ENCODE peak calls at places on chromosome 2, in four cellular contexts. V is PC-3, W is astrocyte of the spinal cord, X is prostate gland. R is an unnamed sample.
A peak's percentile ranks its signal among the peaks of the same experiment; 100 is the strongest.

GRCh38 chr2:190320696-190321095 is 1.1 kb upstream of the HIBCH start:
- DNase-seq in V (no peak), X (no peak), W (no peak), R (no peak)

GRCh38 chr2:67828066-67828465 is 234.7 kb downstream of the C1D start:
- DNase-seq in V (peak; percentile 10), W (no peak), X (no peak), R (no peak)

GRCh38 chr2:118940008-118940407 is 2.0 kb upstream of the MARCO start:
- DNase-seq in V (no peak), X (no peak), W (no peak), R (no peak)

GRCh38 chr2:28427741-28428412 is 35.2 kb downstream of the FOSL2 start:
- DNase-seq in V (no peak), W (no peak), X (no peak), R (no peak)

GRCh38 chr2:145088733-145089132 is 568.8 kb upstream of the ZEB2 start:
- DNase-seq in W (peak; percentile 26), V (no peak), X (no peak), R (no peak)

GRCh38 chr2:128440666-128441340 is 122.1 kb upstream of the HS6ST1 start:
- DNase-seq in V (no peak), W (no peak), X (no peak), R (no peak)

GRCh38 chr2:10759151-10759714 is 37.8 kb downstream of the ATP6V1C2 start:
- DNase-seq in W (no peak), V (no peak), X (no peak), R (no peak)

GRCh38 chr2:10120938-10121574 is 1.5 kb upstream of the RRM2 start:
- DNase-seq in W (peak; percentile 44), V (peak; percentile 56), X (no peak), R (no peak)

GRCh38 chr2:234249873-234250272 is 199.4 kb downstream of the SPP2 start:
- DNase-seq in V (peak; percentile 93), W (peak; percentile 78), X (peak; percentile 56), R (peak; percentile 54)

GRCh38 chr2:28602751-28603639 is 107.1 kb downstream of the PLB1 start:
- DNase-seq in V (peak; percentile 49), W (no peak), X (no peak), R (no peak)

GRCh38 chr2:5690718-5691658 is 1.2 kb upstream of the SOX11 start:
- DNase-seq in X (no peak), W (peak; percentile 78), V (no peak), R (peak; percentile 56)

GRCh38 chr2:42788-43187 is 3.5 kb downstream of the FAM110C start:
- DNase-seq in V (peak; percentile 17), X (no peak), W (no peak), R (no peak)

GRCh38 chr2:104788721-104789446 is 65.0 kb upstream of the POU3F3 start:
- DNase-seq in W (no peak), X (no peak), V (no peak), R (no peak)

GRCh38 chr2:61432990-61433389 is 37.9 kb downstream of the USP34 start:
- DNase-seq in W (no peak), V (no peak), X (no peak), R (no peak)

GRCh38 chr2:28397043-28397381 is 4.4 kb downstream of the FOSL2 start:
- DNase-seq in X (no peak), V (no peak), W (no peak), R (no peak)

GRCh38 chr2:227395556-227395955 is 7.8 kb upstream of the SCYGR1 start:
- DNase-seq in X (no peak), V (peak; percentile 66), W (no peak), R (no peak)

GRCh38 chr2:20670315-20671035 is 3.5 kb downstream of the GDF7 start:
- DNase-seq in W (no peak), X (no peak), V (no peak), R (no peak)

GRCh38 chr2:67879586-67880290 is 183.1 kb downstream of the C1D start:
- DNase-seq in X (no peak), W (peak; percentile 76), V (peak; percentile 57), R (peak; percentile 57)

GRCh38 chr2:27408601-27409320 is 630 bp downstream of the PPM1G start:
- DNase-seq in W (no peak), X (no peak), V (peak; percentile 14), R (no peak)

GRCh38 chr2:164145093-164145987 is 409.5 kb upstream of the FIGN start:
- DNase-seq in W (peak; percentile 57), X (no peak), V (no peak), R (peak; percentile 57)

GRCh38 chr2:12720181-12720580 is 3.4 kb downstream of the TRIB2 start:
- DNase-seq in V (no peak), X (no peak), W (peak; percentile 49), R (no peak)

GRCh38 chr2:24824966-24825882 is 32.0 kb downstream of the CENPO start:
- DNase-seq in V (peak; percentile 20), W (no peak), X (no peak), R (no peak)

GRCh38 chr2:217647226-217647625 is 355.6 kb downstream of the TNS1 start:
- DNase-seq in W (no peak), V (no peak), X (no peak), R (no peak)

GRCh38 chr2:68727698-68728375 is 6.8 kb upstream of the ARHGAP25 start:
- DNase-seq in W (peak; percentile 71), X (no peak), V (peak; percentile 59), R (peak; percentile 18)

GRCh38 chr2:107072150-107072940 is 186.4 kb upstream of the ST6GAL2 start:
- DNase-seq in X (peak; percentile 24), V (peak; percentile 56), W (no peak), R (peak; percentile 33)

GRCh38 chr2:233026211-233026813 is 6.2 kb upstream of the NEU2 start:
- DNase-seq in W (peak; percentile 59), X (no peak), V (peak; percentile 81), R (no peak)

GRCh38 chr2:29799628-29800027 is 121.8 kb downstream of the ALK start:
- DNase-seq in W (no peak), X (no peak), V (no peak), R (no peak)

GRCh38 chr2:144430722-144431163 is 89.2 kb downstream of the ZEB2 start:
- DNase-seq in X (no peak), V (no peak), W (peak; percentile 81), R (peak; percentile 64)

GRCh38 chr2:85584857-85585780 is 888 bp downstream of the VAMP5 start:
- DNase-seq in W (peak; percentile 27), V (peak; percentile 84), X (peak; percentile 56), R (no peak)

GRCh38 chr2:85583667-85584353 is 421 bp upstream of the VAMP5 start:
- DNase-seq in W (no peak), X (no peak), V (no peak), R (no peak)

GRCh38 chr2:85582467-85582866 is 1.8 kb upstream of the VAMP5 start:
- DNase-seq in W (no peak), X (no peak), V (no peak), R (no peak)

GRCh38 chr2:85585781-85586105 is 1.5 kb downstream of the VAMP5 start:
- DNase-seq in V (peak; percentile 51), X (no peak), W (peak; percentile 58), R (no peak)

GRCh38 chr2:85584354-85584856 is at the start of gene VAMP5:
- DNase-seq in X (no peak), V (no peak), W (no peak), R (no peak)
- H3K4me3 ChIP-seq in X (peak within 1 kb of the TSS; percentile 42), V (no peak within 1 kb of the TSS), W (peak within 1 kb of the TSS; percentile 51), R (peak within 1 kb of the TSS; percentile 58)

GRCh38 chr2:219277703-219278654 is 1.2 kb upstream of the DNAJB2 start:
- DNase-seq in W (peak; percentile 76), V (peak; percentile 85), X (peak; percentile 70), R (peak; percentile 77)

GRCh38 chr2:219279151-219279915 is at the start of gene DNAJB2:
- DNase-seq in X (peak; percentile 99), W (peak; percentile 99), V (peak; percentile 99), R (peak; percentile 99)

GRCh38 chr2:219279916-219280516 is 850 bp downstream of the DNAJB2 start:
- DNase-seq in X (no peak), W (no peak), V (no peak), R (no peak)

GRCh38 chr2:219280682-219281081 is 1.5 kb downstream of the DNAJB2 start:
- DNase-seq in W (no peak), V (no peak), X (no peak), R (no peak)

GRCh38 chr2:219278655-219279150 is 463 bp upstream of the DNAJB2 start:
- DNase-seq in X (no peak), V (no peak), W (no peak), R (no peak)
- TF ChIP-seq CTCF in X (peak; percentile 21), V (no peak), W (no peak), R (no peak)

DNA sequence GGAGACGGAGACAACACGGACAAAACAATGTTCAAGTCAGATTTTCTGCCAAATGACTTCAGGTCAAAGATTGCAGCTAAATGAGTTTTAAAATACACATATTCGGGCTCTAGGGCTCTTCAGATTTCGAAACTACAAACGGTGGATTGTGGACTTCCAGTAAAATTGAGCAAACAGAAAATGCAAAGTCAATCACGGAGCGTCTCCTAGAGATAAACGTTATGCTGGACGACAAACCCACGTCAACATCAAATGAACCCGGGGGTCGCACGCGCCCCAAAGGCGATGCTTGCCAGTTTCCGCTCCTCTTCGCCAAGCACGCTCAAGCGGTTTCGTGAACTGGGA is 486 bp downstream of the MRPS5 start:
- DNase-seq in W (peak; percentile 23), X (no peak), V (peak; percentile 28), R (peak; percentile 17)
- H3K4me3 ChIP-seq in W (peak overlapping the region; percentile 99), X (peak overlapping the region; percentile 92), V (peak overlapping the region; percentile 88), R (peak overlapping the region; percentile 99)

DNA sequence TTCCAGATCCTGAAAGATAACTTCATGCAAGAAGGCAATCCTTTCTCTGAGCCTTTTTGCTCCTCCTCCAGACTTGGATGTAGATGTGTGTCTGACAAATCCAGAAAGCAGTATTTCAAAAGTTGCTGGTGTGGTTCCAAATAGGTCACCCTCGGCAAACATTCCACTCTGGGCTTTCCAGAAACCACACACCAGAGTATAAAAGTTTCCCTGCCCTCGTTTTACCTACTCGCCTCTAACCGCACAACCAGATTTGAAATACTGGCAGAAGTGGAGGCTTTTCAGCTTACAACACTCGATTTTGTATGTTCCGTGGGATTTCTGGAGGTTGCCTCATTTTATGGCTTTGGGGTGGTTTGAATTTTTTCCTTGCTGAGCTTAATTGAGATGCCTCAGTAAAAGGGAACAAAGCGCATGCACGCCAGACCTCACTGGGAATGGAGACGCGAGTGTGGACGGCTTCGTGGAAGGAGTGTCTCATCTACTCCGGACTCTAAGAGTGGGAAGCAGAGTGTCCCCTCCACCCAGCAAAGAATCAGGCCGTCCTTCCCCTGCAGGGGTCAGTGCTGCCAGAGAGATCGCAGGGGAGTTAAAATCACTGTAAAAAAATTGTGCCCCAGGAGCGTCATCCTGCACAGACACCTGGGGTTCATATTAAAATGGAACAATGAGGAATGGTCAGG is 44.0 kb upstream of the RPL31 start:
- DNase-seq in W (peak; percentile 82), V (peak; percentile 90), X (peak; percentile 77), R (no peak)
- TF ChIP-seq CTCF in W (no peak), V (no peak), X (no peak), R (no peak)

DNA sequence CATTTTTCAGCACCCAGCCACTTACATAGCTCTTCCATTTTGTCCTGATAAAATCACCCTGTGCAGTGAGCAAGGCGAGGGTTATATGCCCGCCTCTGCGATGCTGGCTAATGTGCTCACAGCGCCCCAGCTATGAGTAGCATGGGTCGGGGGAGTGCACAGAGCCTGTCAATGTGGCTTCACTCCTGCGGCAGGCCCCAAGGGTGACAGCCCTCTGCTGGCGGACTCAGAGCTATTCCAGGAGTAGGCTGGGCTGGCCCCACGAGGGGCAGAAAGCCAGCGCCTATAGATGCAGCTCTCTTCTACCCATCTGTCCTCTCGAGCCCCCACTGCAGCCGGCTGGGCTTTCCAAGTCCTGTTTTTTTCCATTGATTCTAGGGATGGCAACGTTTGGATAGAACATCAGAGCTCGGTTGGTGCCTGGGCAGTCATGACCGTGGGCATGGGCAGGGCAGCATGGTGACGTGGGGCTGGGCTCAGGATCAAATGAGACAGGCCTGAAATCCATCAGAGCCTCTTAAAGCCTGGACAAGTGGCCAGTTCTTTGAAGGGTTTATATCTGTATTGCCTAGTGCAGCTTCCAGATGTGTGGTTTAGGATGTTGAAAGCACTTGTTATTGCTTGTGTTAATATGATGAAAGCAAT is 134.7 kb downstream of the MCFD2 start:
- DNase-seq in V (no peak), W (no peak), X (no peak), R (no peak)
- H3K4me3 ChIP-seq in V (no peak overlapping the region), W (no peak overlapping the region), X (no peak overlapping the region), R (no peak overlapping the region)